ENCODE peak calls at places on chromosomes 6 and 20, in eight cellular contexts. X, K, J, S, O, Q, B and R are unnamed samples.

GRCh38 chr6:113855500-113856010 is 1.6 kb upstream of the MARCKS start:
- DNase-seq in X (peak), K (peak), J (no peak), S (no peak), O (no peak), Q (no peak), B (no peak), R (peak)

GRCh38 chr6:36743538-36744441 is 46.2 kb downstream of the RAB44 start:
- DNase-seq in X (no peak), K (no peak), J (peak), S (no peak), O (no peak), Q (no peak), B (no peak), R (no peak)

GRCh38 chr20:10447028-10447427 is 11.9 kb downstream of the SLX4IP start:
- DNase-seq in X (no peak), K (peak), J (peak), S (no peak), O (no peak), Q (peak), B (peak), R (peak)

GRCh38 chr6:41284726-41285125 is 1.8 kb downstream of the TREM1 start:
- DNase-seq in X (no peak), K (peak), J (no peak), S (no peak), O (no peak), Q (no peak), B (no peak), R (peak)

GRCh38 chr6:25337431-25337830 is 58.3 kb downstream of the CARMIL1 start:
- DNase-seq in X (no peak), K (no peak), J (no peak), S (no peak), O (no peak), Q (no peak), B (no peak), R (no peak)

GRCh38 chr6:72624557-72625160 is 2.8 kb downstream of the KCNQ5 start:
- DNase-seq in X (no peak), K (peak), J (no peak), S (no peak), O (no peak), Q (no peak), B (no peak), R (peak)

GRCh38 chr6:148973809-148974208 is 227.0 kb downstream of the UST start:
- DNase-seq in X (no peak), K (peak), J (peak), S (no peak), O (no peak), Q (no peak), B (no peak), R (peak)

GRCh38 chr6:11412011-11412424 is 125.5 kb upstream of the TMEM170B start:
- DNase-seq in X (no peak), K (peak), J (no peak), S (no peak), O (no peak), Q (no peak), B (no peak), R (peak)

GRCh38 chr20:32207211-32207625 is 325 bp downstream of the PLAGL2 start:
- DNase-seq in X (no peak), K (no peak), J (no peak), S (no peak), O (no peak), Q (no peak), B (peak), R (no peak)

GRCh38 chr20:63969851-63970713 is at the start of gene ZNF512B:
- DNase-seq in X (peak), K (peak), J (no peak), S (no peak), O (peak), Q (peak), B (peak), R (peak)

GRCh38 chr20:37205130-37205529 is 25.8 kb upstream of the MROH8 start:
- DNase-seq in X (no peak), K (no peak), J (no peak), S (no peak), O (no peak), Q (no peak), B (no peak), R (no peak)

GRCh38 chr6:151399679-151400078 is 8.3 kb upstream of the ZBTB2 start:
- DNase-seq in X (no peak), K (no peak), J (no peak), S (no peak), O (no peak), Q (no peak), B (no peak), R (no peak)

GRCh38 chr20:20237093-20237959 is 130.6 kb upstream of the INSM1 start:
- DNase-seq in X (no peak), K (peak), J (peak), S (no peak), O (peak), Q (no peak), B (no peak), R (peak)

GRCh38 chr6:166450167-166450873 is 67.6 kb upstream of the MPC1 start:
- DNase-seq in X (no peak), K (no peak), J (no peak), S (no peak), O (no peak), Q (no peak), B (no peak), R (no peak)

GRCh38 chr6:130958468-130958867 is 104.6 kb downstream of the EPB41L2 start:
- DNase-seq in X (no peak), K (peak), J (no peak), S (no peak), O (no peak), Q (no peak), B (no peak), R (peak)

GRCh38 chr6:71745525-71745924 is 140.8 kb upstream of the RIMS1 start:
- DNase-seq in X (no peak), K (peak), J (no peak), S (no peak), O (no peak), Q (no peak), B (no peak), R (no peak)

GRCh38 chr20:56249244-56249955 is 868 bp downstream of the MC3R start:
- DNase-seq in X (peak), K (peak), J (peak), S (no peak), O (no peak), Q (no peak), B (no peak), R (peak)

GRCh38 chr20:24350923-24351368 is 118.5 kb upstream of the SYNDIG1 start:
- DNase-seq in X (no peak), K (peak), J (no peak), S (no peak), O (no peak), Q (no peak), B (no peak), R (peak)

GRCh38 chr6:108876929-108877775 is 28.9 kb downstream of the ARMC2 start:
- DNase-seq in X (peak), K (peak), J (no peak), S (peak), O (no peak), Q (no peak), B (no peak), R (peak)

GRCh38 chr6:151702851-151703629 is 104.4 kb upstream of the ESR1 start:
- DNase-seq in X (no peak), K (no peak), J (no peak), S (no peak), O (no peak), Q (no peak), B (no peak), R (peak)

GRCh38 chr20:46987001-46987400 is 92.4 kb downstream of the EYA2 start:
- DNase-seq in X (no peak), K (no peak), J (peak), S (no peak), O (no peak), Q (no peak), B (no peak), R (no peak)

GRCh38 chr6:116229287-116229913 is 24.5 kb downstream of the TSPYL4 start:
- DNase-seq in X (peak), K (peak), J (no peak), S (no peak), O (no peak), Q (no peak), B (no peak), R (peak)